ENCODE peak calls at places on chromosomes 7 and 10, in five cellular contexts. P is pons, A is left ventricle myocardium inferior, H is cardiac fibroblast, S is aorta. J is an unnamed sample.

GRCh38 chr7:28674359-28674782 is 262.1 kb downstream of the CREB5 start:
- DNase-seq in A (no peak), P (no peak), H (no peak), S (no peak), J (no peak)

GRCh38 chr10:42954776-42955492 is 121.9 kb upstream of the RET start:
- DNase-seq in A (no peak), S (no peak), P (no peak), H (no peak), J (no peak)

GRCh38 chr7:98933321-98933720 is 55.0 kb downstream of the TRRAP start:
- DNase-seq in P (no peak), H (no peak), A (no peak), S (no peak), J (no peak)

GRCh38 chr10:98636921-98637329 is 190.2 kb upstream of the HPS1 start:
- DNase-seq in S (no peak), P (peak), H (no peak), A (no peak), J (no peak)

GRCh38 chr10:132544744-132545658 is 7.4 kb downstream of the INPP5A start:
- DNase-seq in P (no peak), S (peak), H (no peak), A (peak), J (no peak)

GRCh38 chr7:12074889-12075288 is 136.2 kb upstream of the TMEM106B start:
- DNase-seq in S (no peak), P (no peak), H (no peak), A (no peak), J (no peak)

GRCh38 chr10:96587255-96588059 is 645 bp upstream of the TM9SF3 start:
- DNase-seq in S (peak), A (no peak), H (peak), P (peak), J (no peak)

GRCh38 chr7:33903770-33904679 is 1.3 kb upstream of the BMPER start:
- DNase-seq in P (peak), A (peak), S (peak), H (peak), J (peak)

GRCh38 chr7:20113423-20114027 is 103.7 kb downstream of the MACC1 start:
- DNase-seq in S (no peak), P (peak), A (no peak), H (no peak), J (no peak)

GRCh38 chr7:114660007-114660406 is 245.4 kb downstream of the FOXP2 start:
- DNase-seq in H (no peak), A (no peak), P (no peak), S (no peak), J (no peak)

GRCh38 chr10:5985029-5985428 is 7.7 kb upstream of the IL15RA start:
- DNase-seq in P (no peak), A (no peak), H (no peak), S (no peak), J (no peak)

GRCh38 chr10:86346794-86347665 is 19.6 kb downstream of the GRID1 start:
- DNase-seq in S (peak), H (no peak), A (no peak), P (no peak), J (no peak)

GRCh38 chr7:140645166-140645565 is 4.6 kb upstream of the DENND2A start:
- DNase-seq in H (no peak), S (no peak), P (no peak), A (no peak), J (no peak)

GRCh38 chr10:101818958-101819633 is 852 bp upstream of the OGA start:
- DNase-seq in P (no peak), S (no peak), A (no peak), H (no peak), J (no peak)

GRCh38 chr7:116740758-116741462 is 68.9 kb downstream of the MET start:
- DNase-seq in H (no peak), S (no peak), P (no peak), A (no peak), J (no peak)

GRCh38 chr10:80462986-80463741 is 9.1 kb downstream of the TSPAN14 start:
- DNase-seq in H (peak), S (no peak), A (no peak), P (no peak), J (peak)

GRCh38 chr7:19397917-19398316 is 252.7 kb upstream of the FERD3L start:
- DNase-seq in H (peak), S (no peak), A (no peak), P (peak), J (no peak)

GRCh38 chr7:40298421-40298820 is 163.6 kb downstream of the SUGCT start:
- DNase-seq in H (peak), S (no peak), P (no peak), A (no peak), J (peak)

GRCh38 chr10:266974-267425 is 131.7 kb downstream of the ZMYND11 start:
- DNase-seq in S (no peak), P (no peak), A (no peak), H (peak), J (no peak)

GRCh38 chr7:29723599-29723998 is 82.7 kb upstream of the WIPF3 start:
- DNase-seq in S (no peak), H (peak), P (no peak), A (no peak), J (no peak)

GRCh38 chr7:132757778-132758177 is 181.5 kb upstream of the PLXNA4 start:
- DNase-seq in S (no peak), A (no peak), H (no peak), P (no peak), J (no peak)

GRCh38 chr10:3000063-3000462 is 67.3 kb upstream of the PFKP start:
- DNase-seq in H (no peak), P (no peak), A (no peak), S (no peak), J (no peak)

GRCh38 chr10:83037653-83038052 is 1101.7 kb upstream of the GHITM start:
- DNase-seq in A (no peak), S (no peak), P (no peak), H (no peak), J (no peak)

GRCh38 chr10:62250594-62251198 is 17.9 kb downstream of the RTKN2 start:
- DNase-seq in H (peak), A (no peak), S (no peak), P (no peak), J (no peak)

GRCh38 chr10:79264942-79265341 is 82.3 kb upstream of the PPIF start:
- DNase-seq in P (no peak), S (no peak), A (peak), H (peak), J (no peak)

J was measured in GM03348.